ENCODE peak calls at places on chromosomes 3 and 15, in eight cellular contexts. One of them, this sample, is unnamed.

GRCh38 chr3:48711727-48712126 is 5.3 kb downstream of the IP6K2 start:
- DNase-seq in bronchial epithelial cell: no peak
- DNase-seq in colonic mucosa: no peak
- DNase-seq in amniotic stem cell: no peak
- DNase-seq in NCI-H510A treated with DMSO at 0.1 percent for 48 hours: no peak
- DNase-seq in body of pancreas: no peak
- DNase-seq in A549: no peak
- DNase-seq in Kasumi-1: no peak
- DNase-seq in this sample: no peak

GRCh38 chr15:79582650-79583049 is 150.5 kb downstream of the MINAR1 start:
- DNase-seq in amniotic stem cell: no peak
- DNase-seq in NCI-H510A treated with DMSO at 0.1 percent for 48 hours: no peak
- DNase-seq in colonic mucosa: no peak
- DNase-seq in A549: no peak
- DNase-seq in body of pancreas: no peak
- DNase-seq in bronchial epithelial cell: no peak
- DNase-seq in Kasumi-1: no peak
- DNase-seq in this sample: no peak

GRCh38 chr3:113183748-113184661 is 27.4 kb upstream of the BOC start:
- DNase-seq in colonic mucosa: no peak
- DNase-seq in A549: peak
- DNase-seq in body of pancreas: no peak
- DNase-seq in bronchial epithelial cell: no peak
- DNase-seq in NCI-H510A treated with DMSO at 0.1 percent for 48 hours: no peak
- DNase-seq in Kasumi-1: no peak
- DNase-seq in amniotic stem cell: no peak
- DNase-seq in this sample: no peak

GRCh38 chr3:32319607-32320006 is 72.0 kb upstream of the CMTM7 start:
- DNase-seq in colonic mucosa: no peak
- DNase-seq in body of pancreas: no peak
- DNase-seq in Kasumi-1: no peak
- DNase-seq in NCI-H510A treated with DMSO at 0.1 percent for 48 hours: no peak
- DNase-seq in bronchial epithelial cell: no peak
- DNase-seq in amniotic stem cell: no peak
- DNase-seq in A549: no peak
- DNase-seq in this sample: no peak

GRCh38 chr15:38593523-38593922 is 28.9 kb upstream of the RASGRP1 start:
- DNase-seq in colonic mucosa: no peak
- DNase-seq in body of pancreas: no peak
- DNase-seq in bronchial epithelial cell: no peak
- DNase-seq in Kasumi-1: no peak
- DNase-seq in A549: peak
- DNase-seq in NCI-H510A treated with DMSO at 0.1 percent for 48 hours: no peak
- DNase-seq in amniotic stem cell: no peak
- DNase-seq in this sample: no peak

GRCh38 chr3:195247086-195247862 is 23.7 kb downstream of the XXYLT1 start:
- DNase-seq in colonic mucosa: no peak
- DNase-seq in amniotic stem cell: no peak
- DNase-seq in body of pancreas: no peak
- DNase-seq in Kasumi-1: no peak
- DNase-seq in A549: no peak
- DNase-seq in NCI-H510A treated with DMSO at 0.1 percent for 48 hours: no peak
- DNase-seq in bronchial epithelial cell: no peak
- DNase-seq in this sample: no peak

GRCh38 chr3:183586477-183586876 is 31.0 kb upstream of the KLHL6 start:
- DNase-seq in body of pancreas: no peak
- DNase-seq in A549: no peak
- DNase-seq in NCI-H510A treated with DMSO at 0.1 percent for 48 hours: no peak
- DNase-seq in colonic mucosa: no peak
- DNase-seq in Kasumi-1: no peak
- DNase-seq in amniotic stem cell: no peak
- DNase-seq in bronchial epithelial cell: no peak
- DNase-seq in this sample: no peak

GRCh38 chr3:61638721-61639120 is 77.3 kb downstream of the PTPRG start:
- DNase-seq in bronchial epithelial cell: no peak
- DNase-seq in NCI-H510A treated with DMSO at 0.1 percent for 48 hours: no peak
- DNase-seq in A549: no peak
- DNase-seq in colonic mucosa: no peak
- DNase-seq in Kasumi-1: no peak
- DNase-seq in body of pancreas: no peak
- DNase-seq in amniotic stem cell: peak
- DNase-seq in this sample: no peak

GRCh38 chr15:23035964-23036566 is 3.3 kb downstream of the TUBGCP5 start:
- DNase-seq in body of pancreas: peak
- DNase-seq in NCI-H510A treated with DMSO at 0.1 percent for 48 hours: peak
- DNase-seq in Kasumi-1: no peak
- DNase-seq in amniotic stem cell: no peak
- DNase-seq in colonic mucosa: peak
- DNase-seq in A549: peak
- DNase-seq in bronchial epithelial cell: peak
- DNase-seq in this sample: peak

GRCh38 chr3:74139648-74140047 is 474.8 kb downstream of the CNTN3 start:
- DNase-seq in NCI-H510A treated with DMSO at 0.1 percent for 48 hours: no peak
- DNase-seq in Kasumi-1: peak
- DNase-seq in body of pancreas: no peak
- DNase-seq in amniotic stem cell: no peak
- DNase-seq in A549: no peak
- DNase-seq in colonic mucosa: no peak
- DNase-seq in bronchial epithelial cell: no peak
- DNase-seq in this sample: no peak

GRCh38 chr3:28139288-28139687 is 102.1 kb upstream of the CMC1 start:
- DNase-seq in NCI-H510A treated with DMSO at 0.1 percent for 48 hours: no peak
- DNase-seq in body of pancreas: peak
- DNase-seq in A549: no peak
- DNase-seq in colonic mucosa: no peak
- DNase-seq in amniotic stem cell: no peak
- DNase-seq in Kasumi-1: no peak
- DNase-seq in bronchial epithelial cell: no peak
- DNase-seq in this sample: no peak

GRCh38 chr3:64612082-64612860 is 75.5 kb downstream of the ADAMTS9 start:
- DNase-seq in colonic mucosa: peak
- DNase-seq in NCI-H510A treated with DMSO at 0.1 percent for 48 hours: no peak
- DNase-seq in body of pancreas: no peak
- DNase-seq in A549: no peak
- DNase-seq in bronchial epithelial cell: no peak
- DNase-seq in amniotic stem cell: no peak
- DNase-seq in Kasumi-1: no peak
- DNase-seq in this sample: no peak

GRCh38 chr15:66287461-66288055 is 5.8 kb upstream of the DIS3L start:
- DNase-seq in A549: peak
- DNase-seq in bronchial epithelial cell: peak
- DNase-seq in body of pancreas: no peak
- DNase-seq in colonic mucosa: no peak
- DNase-seq in amniotic stem cell: no peak
- DNase-seq in NCI-H510A treated with DMSO at 0.1 percent for 48 hours: peak
- DNase-seq in Kasumi-1: peak
- DNase-seq in this sample: peak

GRCh38 chr15:69793783-69794451 is 303.8 kb downstream of the TLE3 start:
- DNase-seq in A549: no peak
- DNase-seq in body of pancreas: no peak
- DNase-seq in bronchial epithelial cell: no peak
- DNase-seq in Kasumi-1: no peak
- DNase-seq in colonic mucosa: no peak
- DNase-seq in amniotic stem cell: no peak
- DNase-seq in NCI-H510A treated with DMSO at 0.1 percent for 48 hours: no peak
- DNase-seq in this sample: no peak

GRCh38 chr15:47565986-47566385 is 151.3 kb upstream of the SEMA6D start:
- DNase-seq in A549: no peak
- DNase-seq in amniotic stem cell: no peak
- DNase-seq in bronchial epithelial cell: no peak
- DNase-seq in colonic mucosa: no peak
- DNase-seq in Kasumi-1: no peak
- DNase-seq in NCI-H510A treated with DMSO at 0.1 percent for 48 hours: no peak
- DNase-seq in body of pancreas: no peak
- DNase-seq in this sample: no peak

GRCh38 chr15:30953731-30954378 is 37.6 kb downstream of the MTMR10 start:
- DNase-seq in bronchial epithelial cell: peak
- DNase-seq in Kasumi-1: no peak
- DNase-seq in colonic mucosa: no peak
- DNase-seq in amniotic stem cell: peak
- DNase-seq in body of pancreas: no peak
- DNase-seq in NCI-H510A treated with DMSO at 0.1 percent for 48 hours: no peak
- DNase-seq in A549: peak
- DNase-seq in this sample: peak

GRCh38 chr3:45807133-45807532 is 10.8 kb upstream of the SLC6A20 start:
- DNase-seq in Kasumi-1: no peak
- DNase-seq in A549: no peak
- DNase-seq in amniotic stem cell: no peak
- DNase-seq in body of pancreas: no peak
- DNase-seq in NCI-H510A treated with DMSO at 0.1 percent for 48 hours: no peak
- DNase-seq in bronchial epithelial cell: no peak
- DNase-seq in colonic mucosa: no peak
- DNase-seq in this sample: no peak

GRCh38 chr3:38707730-38708129 is 58.2 kb upstream of the SCN5A start:
- DNase-seq in body of pancreas: no peak
- DNase-seq in bronchial epithelial cell: no peak
- DNase-seq in colonic mucosa: no peak
- DNase-seq in Kasumi-1: no peak
- DNase-seq in amniotic stem cell: no peak
- DNase-seq in A549: peak
- DNase-seq in NCI-H510A treated with DMSO at 0.1 percent for 48 hours: no peak
- DNase-seq in this sample: peak

GRCh38 chr3:9810357-9810726 is 280 bp downstream of the TTLL3 start:
- DNase-seq in amniotic stem cell: no peak
- DNase-seq in colonic mucosa: no peak
- DNase-seq in NCI-H510A treated with DMSO at 0.1 percent for 48 hours: no peak
- DNase-seq in Kasumi-1: no peak
- DNase-seq in A549: no peak
- DNase-seq in bronchial epithelial cell: no peak
- DNase-seq in body of pancreas: no peak
- DNase-seq in this sample: no peak

GRCh38 chr3:183576487-183577107 is 21.1 kb upstream of the KLHL6 start:
- DNase-seq in NCI-H510A treated with DMSO at 0.1 percent for 48 hours: no peak
- DNase-seq in amniotic stem cell: no peak
- DNase-seq in body of pancreas: no peak
- DNase-seq in A549: no peak
- DNase-seq in Kasumi-1: no peak
- DNase-seq in colonic mucosa: no peak
- DNase-seq in bronchial epithelial cell: no peak
- DNase-seq in this sample: no peak

GRCh38 chr3:10988991-10989484 is 3.5 kb upstream of the SLC6A1 start:
- DNase-seq in bronchial epithelial cell: no peak
- DNase-seq in colonic mucosa: no peak
- DNase-seq in A549: no peak
- DNase-seq in body of pancreas: no peak
- DNase-seq in Kasumi-1: no peak
- DNase-seq in amniotic stem cell: no peak
- DNase-seq in NCI-H510A treated with DMSO at 0.1 percent for 48 hours: no peak
- DNase-seq in this sample: no peak

GRCh38 chr3:73243740-73244139 is 182.3 kb downstream of the EBLN2 start:
- DNase-seq in bronchial epithelial cell: peak
- DNase-seq in colonic mucosa: no peak
- DNase-seq in NCI-H510A treated with DMSO at 0.1 percent for 48 hours: no peak
- DNase-seq in A549: no peak
- DNase-seq in body of pancreas: no peak
- DNase-seq in amniotic stem cell: no peak
- DNase-seq in Kasumi-1: no peak
- DNase-seq in this sample: no peak

GRCh38 chr15:90062023-90062728 is 40.1 kb downstream of the IDH2 start:
- DNase-seq in amniotic stem cell: no peak
- DNase-seq in NCI-H510A treated with DMSO at 0.1 percent for 48 hours: peak
- DNase-seq in body of pancreas: peak
- DNase-seq in A549: no peak
- DNase-seq in Kasumi-1: peak
- DNase-seq in bronchial epithelial cell: peak
- DNase-seq in colonic mucosa: peak
- DNase-seq in this sample: no peak

GRCh38 chr3:49460188-49460885 is 9.7 kb upstream of the DAG1 start:
- DNase-seq in amniotic stem cell: no peak
- DNase-seq in colonic mucosa: no peak
- DNase-seq in NCI-H510A treated with DMSO at 0.1 percent for 48 hours: no peak
- DNase-seq in A549: no peak
- DNase-seq in Kasumi-1: no peak
- DNase-seq in bronchial epithelial cell: no peak
- DNase-seq in body of pancreas: no peak
- DNase-seq in this sample: no peak

GRCh38 chr3:109903100-109903499 is 565.8 kb upstream of the DPPA4 start:
- DNase-seq in Kasumi-1: no peak
- DNase-seq in bronchial epithelial cell: peak
- DNase-seq in amniotic stem cell: no peak
- DNase-seq in A549: no peak
- DNase-seq in NCI-H510A treated with DMSO at 0.1 percent for 48 hours: no peak
- DNase-seq in colonic mucosa: no peak
- DNase-seq in body of pancreas: no peak
- DNase-seq in this sample: no peak

GRCh38 chr3:107211608-107212007 is 165.6 kb upstream of the CCDC54 start:
- DNase-seq in NCI-H510A treated with DMSO at 0.1 percent for 48 hours: no peak
- DNase-seq in colonic mucosa: no peak
- DNase-seq in Kasumi-1: no peak
- DNase-seq in bronchial epithelial cell: peak
- DNase-seq in body of pancreas: no peak
- DNase-seq in amniotic stem cell: no peak
- DNase-seq in A549: no peak
- DNase-seq in this sample: no peak